ENCODE peak calls at places on chromosome 10, in five cellular contexts. One of them, this sample, is unnamed.

GRCh38 chr10:111472445-111472844 is 395.6 kb downstream of the ADRA2A start:
- DNase-seq in astrocyte of the spinal cord: no peak
- DNase-seq in activated CD8-positive, alpha-beta memory T cell treated with anti-CD3 and anti-CD28 coated beads for 48 hours: no peak
- DNase-seq in NCI-H460: no peak
- DNase-seq in fibroblast of pulmonary artery: no peak
- DNase-seq in this sample: no peak

GRCh38 chr10:60958892-60959601 is 15.1 kb upstream of the RHOBTB1 start:
- DNase-seq in activated CD8-positive, alpha-beta memory T cell treated with anti-CD3 and anti-CD28 coated beads for 48 hours: no peak
- DNase-seq in fibroblast of pulmonary artery: peak; percentile 56
- DNase-seq in NCI-H460: no peak
- DNase-seq in astrocyte of the spinal cord: peak; percentile 47
- DNase-seq in this sample: peak; percentile 48

GRCh38 chr10:86285136-86285790 is 81.3 kb downstream of the GRID1 start:
- DNase-seq in astrocyte of the spinal cord: no peak
- DNase-seq in fibroblast of pulmonary artery: no peak
- DNase-seq in NCI-H460: no peak
- DNase-seq in activated CD8-positive, alpha-beta memory T cell treated with anti-CD3 and anti-CD28 coated beads for 48 hours: no peak
- DNase-seq in this sample: no peak

GRCh38 chr10:124911124-124912051 is 30.5 kb upstream of the ZRANB1 start:
- DNase-seq in fibroblast of pulmonary artery: peak; percentile 66
- DNase-seq in NCI-H460: no peak
- DNase-seq in astrocyte of the spinal cord: peak; percentile 78
- DNase-seq in activated CD8-positive, alpha-beta memory T cell treated with anti-CD3 and anti-CD28 coated beads for 48 hours: no peak
- DNase-seq in this sample: peak; percentile 80

GRCh38 chr10:1570652-1571051 is 166.7 kb downstream of the ADARB2 start:
- DNase-seq in fibroblast of pulmonary artery: no peak
- DNase-seq in astrocyte of the spinal cord: no peak
- DNase-seq in activated CD8-positive, alpha-beta memory T cell treated with anti-CD3 and anti-CD28 coated beads for 48 hours: no peak
- DNase-seq in NCI-H460: no peak
- DNase-seq in this sample: no peak

GRCh38 chr10:62632071-62632809 is 172.3 kb upstream of the ADO start:
- DNase-seq in NCI-H460: no peak
- DNase-seq in fibroblast of pulmonary artery: no peak
- DNase-seq in astrocyte of the spinal cord: no peak
- DNase-seq in activated CD8-positive, alpha-beta memory T cell treated with anti-CD3 and anti-CD28 coated beads for 48 hours: no peak
- DNase-seq in this sample: peak; percentile 54

GRCh38 chr10:36171546-36171945 is 529.5 kb upstream of the FZD8 start:
- DNase-seq in astrocyte of the spinal cord: peak; percentile 25
- DNase-seq in NCI-H460: no peak
- DNase-seq in activated CD8-positive, alpha-beta memory T cell treated with anti-CD3 and anti-CD28 coated beads for 48 hours: no peak
- DNase-seq in fibroblast of pulmonary artery: peak; percentile 21
- DNase-seq in this sample: peak; percentile 56

GRCh38 chr10:62037166-62037831 is 135.8 kb downstream of the ARID5B start:
- DNase-seq in activated CD8-positive, alpha-beta memory T cell treated with anti-CD3 and anti-CD28 coated beads for 48 hours: no peak
- DNase-seq in NCI-H460: no peak
- DNase-seq in fibroblast of pulmonary artery: peak; percentile 67
- DNase-seq in astrocyte of the spinal cord: peak; percentile 61
- DNase-seq in this sample: peak; percentile 52

GRCh38 chr10:62266611-62267010 is 2.0 kb downstream of the RTKN2 start:
- DNase-seq in NCI-H460: no peak
- DNase-seq in fibroblast of pulmonary artery: no peak
- DNase-seq in astrocyte of the spinal cord: no peak
- DNase-seq in activated CD8-positive, alpha-beta memory T cell treated with anti-CD3 and anti-CD28 coated beads for 48 hours: no peak
- DNase-seq in this sample: no peak

GRCh38 chr10:121999301-121999700 is 10.3 kb downstream of the TACC2 start:
- DNase-seq in astrocyte of the spinal cord: no peak
- DNase-seq in fibroblast of pulmonary artery: no peak
- DNase-seq in NCI-H460: no peak
- DNase-seq in activated CD8-positive, alpha-beta memory T cell treated with anti-CD3 and anti-CD28 coated beads for 48 hours: no peak
- DNase-seq in this sample: no peak

GRCh38 chr10:29807407-29807806 is 172.6 kb upstream of the SVIL start:
- DNase-seq in astrocyte of the spinal cord: peak; percentile 67
- DNase-seq in activated CD8-positive, alpha-beta memory T cell treated with anti-CD3 and anti-CD28 coated beads for 48 hours: no peak
- DNase-seq in NCI-H460: peak; percentile 85
- DNase-seq in fibroblast of pulmonary artery: peak; percentile 71
- DNase-seq in this sample: peak; percentile 69

GRCh38 chr10:69659286-69660027 is 29.4 kb downstream of the FAM241B start:
- DNase-seq in NCI-H460: no peak
- DNase-seq in fibroblast of pulmonary artery: no peak
- DNase-seq in activated CD8-positive, alpha-beta memory T cell treated with anti-CD3 and anti-CD28 coated beads for 48 hours: no peak
- DNase-seq in astrocyte of the spinal cord: no peak
- DNase-seq in this sample: no peak

GRCh38 chr10:101103430-101103829 is 27.7 kb upstream of the TLX1 start:
- DNase-seq in NCI-H460: no peak
- DNase-seq in astrocyte of the spinal cord: no peak
- DNase-seq in activated CD8-positive, alpha-beta memory T cell treated with anti-CD3 and anti-CD28 coated beads for 48 hours: no peak
- DNase-seq in fibroblast of pulmonary artery: no peak
- DNase-seq in this sample: no peak

GRCh38 chr10:14583252-14583651 is 191.4 kb downstream of the FAM107B start:
- DNase-seq in astrocyte of the spinal cord: no peak
- DNase-seq in fibroblast of pulmonary artery: no peak
- DNase-seq in activated CD8-positive, alpha-beta memory T cell treated with anti-CD3 and anti-CD28 coated beads for 48 hours: peak; percentile 58
- DNase-seq in NCI-H460: no peak
- DNase-seq in this sample: no peak

GRCh38 chr10:20274580-20274979 is 458.3 kb downstream of the PLXDC2 start:
- DNase-seq in fibroblast of pulmonary artery: no peak
- DNase-seq in astrocyte of the spinal cord: no peak
- DNase-seq in activated CD8-positive, alpha-beta memory T cell treated with anti-CD3 and anti-CD28 coated beads for 48 hours: no peak
- DNase-seq in NCI-H460: no peak
- DNase-seq in this sample: no peak

GRCh38 chr10:3293536-3294431 is 121.2 kb upstream of the PITRM1 start:
- DNase-seq in astrocyte of the spinal cord: peak; percentile 41
- DNase-seq in fibroblast of pulmonary artery: peak; percentile 8
- DNase-seq in NCI-H460: no peak
- DNase-seq in activated CD8-positive, alpha-beta memory T cell treated with anti-CD3 and anti-CD28 coated beads for 48 hours: no peak
- DNase-seq in this sample: no peak

GRCh38 chr10:16116404-16117304 is 256.3 kb upstream of the MINDY3 start:
- DNase-seq in activated CD8-positive, alpha-beta memory T cell treated with anti-CD3 and anti-CD28 coated beads for 48 hours: no peak
- DNase-seq in astrocyte of the spinal cord: no peak
- DNase-seq in NCI-H460: peak; percentile 16
- DNase-seq in fibroblast of pulmonary artery: peak; percentile 39
- DNase-seq in this sample: peak; percentile 32

GRCh38 chr10:5089869-5090268 is 4.3 kb upstream of the AKR1C3 start:
- DNase-seq in fibroblast of pulmonary artery: peak; percentile 60
- DNase-seq in NCI-H460: peak; percentile 43
- DNase-seq in astrocyte of the spinal cord: peak; percentile 12
- DNase-seq in activated CD8-positive, alpha-beta memory T cell treated with anti-CD3 and anti-CD28 coated beads for 48 hours: no peak
- DNase-seq in this sample: peak; percentile 67

GRCh38 chr10:42984761-42985325 is 92.0 kb upstream of the RET start:
- DNase-seq in astrocyte of the spinal cord: no peak
- DNase-seq in fibroblast of pulmonary artery: no peak
- DNase-seq in activated CD8-positive, alpha-beta memory T cell treated with anti-CD3 and anti-CD28 coated beads for 48 hours: no peak
- DNase-seq in NCI-H460: no peak
- DNase-seq in this sample: no peak

GRCh38 chr10:121930729-121931085 is 2.9 kb upstream of the ATE1 start:
- DNase-seq in astrocyte of the spinal cord: no peak
- DNase-seq in fibroblast of pulmonary artery: no peak
- DNase-seq in NCI-H460: no peak
- DNase-seq in activated CD8-positive, alpha-beta memory T cell treated with anti-CD3 and anti-CD28 coated beads for 48 hours: no peak
- DNase-seq in this sample: no peak

GRCh38 chr10:12605580-12606405 is 256.4 kb downstream of the CAMK1D start:
- DNase-seq in activated CD8-positive, alpha-beta memory T cell treated with anti-CD3 and anti-CD28 coated beads for 48 hours: peak; percentile 18
- DNase-seq in NCI-H460: peak; percentile 13
- DNase-seq in fibroblast of pulmonary artery: peak; percentile 7
- DNase-seq in astrocyte of the spinal cord: peak; percentile 65
- DNase-seq in this sample: peak; percentile 27

This sample was measured in cardiac fibroblast.